ENCODE peak calls at places on chromosomes 6 and 20, in seven cellular contexts. P, Z, A, N, B, Y and R are unnamed samples.

GRCh38 chr6:81977488-81977887 is 225.0 kb upstream of the TENT5A start:
- DNase-seq in B (no peak), Z (no peak), A (no peak), P (no peak), Y (no peak), N (no peak), R (no peak)

GRCh38 chr6:46273911-46274310 is 103.1 kb upstream of the ENPP5 start:
- DNase-seq in Y (no peak), Z (no peak), N (no peak), A (no peak), B (no peak), P (no peak), R (no peak)

GRCh38 chr20:1860446-1860845 is 34.8 kb upstream of the SIRPA start:
- DNase-seq in A (no peak), P (no peak), N (no peak), Y (no peak), Z (no peak), B (no peak), R (no peak)

GRCh38 chr6:131059486-131059885 is 3.6 kb downstream of the EPB41L2 start:
- DNase-seq in P (no peak), A (no peak), Y (no peak), B (no peak), N (no peak), Z (no peak), R (no peak)

GRCh38 chr6:90739339-90739738 is 152.5 kb upstream of the MAP3K7 start:
- DNase-seq in Y (no peak), P (no peak), N (no peak), Z (no peak), A (no peak), B (no peak), R (no peak)

GRCh38 chr6:44122821-44123220 is 4.4 kb downstream of the MRPL14 start:
- DNase-seq in A (no peak), P (peak; percentile 25), N (no peak), B (no peak), Z (no peak), Y (peak; percentile 25), R (no peak)

GRCh38 chr6:37323568-37323967 is 30.2 kb upstream of the RNF8 start:
- DNase-seq in Y (no peak), Z (no peak), B (no peak), A (peak; percentile 32), N (no peak), P (no peak), R (no peak)

GRCh38 chr6:19866900-19867627 is 29.9 kb downstream of the ID4 start:
- DNase-seq in N (no peak), B (no peak), Y (peak; percentile 18), P (no peak), Z (no peak), A (no peak), R (no peak)

GRCh38 chr20:38800882-38801281 is 4.6 kb upstream of the PPP1R16B start:
- DNase-seq in Y (no peak), P (no peak), N (no peak), B (no peak), Z (no peak), A (no peak), R (no peak)

GRCh38 chr6:85580104-85580877 is 13.4 kb downstream of the SNX14 start:
- DNase-seq in P (no peak), Z (no peak), A (no peak), B (no peak), N (no peak), Y (peak; percentile 67), R (no peak)

GRCh38 chr6:151004415-151005024 is 139.0 kb downstream of the MTHFD1L start:
- DNase-seq in N (no peak), P (no peak), Z (no peak), A (no peak), Y (peak; percentile 59), B (no peak), R (no peak)

GRCh38 chr6:37083243-37084138 is 78.0 kb downstream of the FGD2 start:
- DNase-seq in A (peak; percentile 51), N (no peak), Z (no peak), P (no peak), B (peak; percentile 95), Y (peak; percentile 96), R (no peak)

GRCh38 chr6:106300944-106301343 is 24.6 kb downstream of the ATG5 start:
- DNase-seq in P (peak; percentile 12), N (no peak), A (peak; percentile 29), Z (no peak), B (peak; percentile 17), Y (peak; percentile 14), R (no peak)

GRCh38 chr20:4074877-4075455 is 59.6 kb upstream of the RNF24 start:
- DNase-seq in Y (no peak), A (no peak), Z (no peak), N (no peak), B (peak; percentile 53), P (no peak), R (no peak)

GRCh38 chr20:37411408-37412306 is 65.7 kb downstream of the SRC start:
- DNase-seq in N (no peak), Y (no peak), A (no peak), B (no peak), Z (no peak), P (no peak), R (no peak)

GRCh38 chr20:19889011-19889953 is 127.9 kb upstream of the NAA20 start:
- DNase-seq in N (no peak), Y (no peak), B (no peak), P (no peak), A (no peak), Z (no peak), R (no peak)

GRCh38 chr6:40640591-40641293 is 53.6 kb upstream of the LRFN2 start:
- DNase-seq in Z (no peak), P (no peak), Y (no peak), B (no peak), A (no peak), N (no peak), R (no peak)

GRCh38 chr20:278181-278580 is 12.4 kb downstream of the C20orf96 start:
- DNase-seq in Z (no peak), Y (no peak), A (no peak), N (no peak), B (no peak), P (no peak), R (no peak)

GRCh38 chr20:276620-277495 is 13.7 kb downstream of the C20orf96 start:
- DNase-seq in Z (no peak), B (no peak), N (no peak), Y (no peak), A (no peak), P (no peak), R (no peak)

GRCh38 chr20:275791-276190 is 14.8 kb downstream of the C20orf96 start:
- DNase-seq in P (no peak), N (no peak), Y (no peak), B (no peak), A (no peak), Z (no peak), R (no peak)

GRCh38 chr20:278607-279571 is 11.7 kb downstream of the C20orf96 start:
- DNase-seq in P (no peak), A (no peak), Z (no peak), N (no peak), Y (no peak), B (no peak), R (no peak)

GRCh38 chr20:277496-277781 is 13.1 kb downstream of the C20orf96 start:
- DNase-seq in P (no peak), Z (no peak), N (no peak), A (no peak), B (no peak), Y (no peak), R (no peak)
- TF ChIP-seq TAF1 in P (no peak), Z (no peak), N (no peak), A (no peak), B (no peak), Y (no peak), R (no peak)

GRCh38 chr6:170089937-170090335 is 200.9 kb downstream of the DLL1 start:
- DNase-seq in Z (no peak), Y (no peak), P (no peak), N (no peak), A (no peak), B (no peak), R (no peak)
- TF ChIP-seq TAF1 in Z (no peak), Y (no peak), P (no peak), N (no peak), A (no peak), B (no peak), R (no peak)

GRCh38 chr20:64108731-64109389 is 1.5 kb upstream of the NPBWR2 start:
- DNase-seq in Z (no peak), Y (no peak), N (no peak), B (no peak), A (no peak), P (no peak), R (no peak)

GRCh38 chr20:64107736-64108457 is 532 bp upstream of the NPBWR2 start:
- DNase-seq in A (no peak), Y (no peak), N (no peak), B (no peak), P (no peak), Z (no peak), R (no peak)

GRCh38 chr20:64109390-64109747 is 2.0 kb upstream of the NPBWR2 start:
- DNase-seq in B (no peak), Z (no peak), Y (no peak), N (no peak), A (no peak), P (no peak), R (no peak)

GRCh38 chr20:64110411-64111068 is 3.2 kb upstream of the NPBWR2 start:
- DNase-seq in Z (no peak), Y (no peak), A (peak; percentile 33), P (no peak), N (no peak), B (no peak), R (no peak)

DNA sequence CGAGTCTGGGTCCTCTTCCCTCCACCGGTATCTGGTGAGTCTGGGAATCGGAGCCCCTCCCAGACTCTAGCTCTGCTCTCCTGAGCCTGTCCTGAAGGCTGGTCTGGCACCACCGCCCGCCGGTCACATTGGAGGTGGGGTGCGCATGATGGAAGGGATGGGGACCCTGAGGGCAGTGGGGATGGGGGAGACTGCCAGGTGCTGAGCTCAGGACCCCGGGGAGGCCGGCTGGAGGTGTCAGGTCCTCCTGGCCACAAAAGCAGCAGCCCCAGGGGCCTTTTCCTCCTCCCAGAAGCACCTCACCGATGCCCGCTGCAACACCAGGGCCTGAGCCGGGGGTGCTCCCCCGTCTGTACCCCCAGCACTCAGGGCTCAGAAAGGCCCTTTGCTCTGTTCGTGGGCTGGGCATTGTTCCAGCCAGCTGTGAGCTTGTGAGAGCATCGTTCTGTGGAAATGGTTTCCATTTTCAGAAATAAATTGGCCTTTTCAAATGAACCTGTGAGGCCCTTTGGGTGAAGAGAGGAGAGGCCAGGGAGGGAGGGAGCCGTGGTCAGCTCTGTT is 2.5 kb upstream of the NPBWR2 start:
- DNase-seq in B (no peak), N (no peak), A (no peak), Z (no peak), Y (no peak), P (no peak), R (no peak)
- TF ChIP-seq TAF1 in B (no peak), N (no peak), A (no peak), Z (no peak), Y (no peak), P (no peak), R (no peak)

DNA sequence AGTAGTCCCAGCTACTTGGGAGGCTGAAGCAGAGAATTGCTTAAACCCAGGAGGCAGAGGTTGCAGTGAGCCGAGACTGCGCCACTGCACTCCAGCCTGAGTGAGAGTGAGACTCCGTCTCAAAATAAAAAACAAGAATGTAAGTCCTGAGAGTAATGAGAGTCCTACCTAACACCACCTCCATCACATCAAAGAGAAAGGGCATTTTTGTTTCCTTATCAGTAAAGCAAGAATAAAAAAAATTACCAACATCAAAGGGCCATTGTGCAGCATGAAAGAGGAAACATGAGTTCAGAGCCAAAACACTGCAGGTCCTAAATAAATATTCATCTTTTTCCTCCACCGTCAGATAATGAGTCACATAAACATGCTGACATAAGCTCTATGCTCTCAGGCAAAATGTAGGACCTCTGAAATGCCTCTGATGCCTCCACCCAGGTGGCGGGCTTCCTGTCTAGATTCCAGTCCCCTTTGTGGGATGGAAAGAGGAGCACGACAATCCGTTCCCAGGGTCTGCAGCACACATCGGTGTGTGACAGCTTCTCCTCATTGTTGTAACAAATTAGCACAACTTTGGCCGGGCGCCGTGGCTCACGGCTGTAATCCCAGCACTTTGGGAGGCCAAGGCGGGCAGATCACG is 7.2 kb downstream of the ATP9A start:
- DNase-seq in A (no peak), Z (peak; percentile 23), P (no peak), Y (peak; percentile 100), N (no peak), B (no peak), R (no peak)
- TF ChIP-seq TAF1 in A (no peak), Z (no peak), P (no peak), Y (no peak), N (no peak), B (no peak), R (no peak)